ENCODE peak calls at places on chromosomes 2 and 18, in six cellular contexts. M is activated CD4-positive, alpha-beta T cell treated with anti-CD3 and anti-CD28 coated beads, Interleukin-2, amount 50 U/mL, for 4 hours; A is NCI-H2171 treated with DMSO at 0.1 percent for 48 hours; B is germinal center; J is left cardiac atrium; X is T-helper 2 cell. C is an unnamed sample.

GRCh38 chr2:200966770-200967169 is 3.3 kb upstream of the ORC2 start:
- DNase-seq in M (no peak), A (no peak), B (no peak), J (no peak), X (no peak), C (no peak)

GRCh38 chr2:71478806-71479205 is 25.4 kb downstream of the DYSF start:
- DNase-seq in M (no peak), A (no peak), B (no peak), J (no peak), X (no peak), C (no peak)

GRCh38 chr2:218607436-218608115 is at the start of gene PLCD4:
- DNase-seq in M (no peak), A (peak; percentile 36), B (no peak), J (peak; percentile 51), X (no peak), C (no peak)

GRCh38 chr2:144330951-144331651 is 188.8 kb downstream of the ZEB2 start:
- DNase-seq in M (peak; percentile 36), A (peak; percentile 65), B (no peak), J (no peak), X (no peak), C (peak; percentile 60)

GRCh38 chr2:23069935-23070334 is 315.0 kb upstream of the KLHL29 start:
- DNase-seq in M (no peak), A (no peak), B (no peak), J (no peak), X (no peak), C (no peak)

GRCh38 chr2:12119841-12120240 is 373.4 kb downstream of the LPIN1 start:
- DNase-seq in M (no peak), A (peak; percentile 17), B (no peak), J (no peak), X (no peak), C (no peak)

GRCh38 chr2:106065268-106065982 is 128.7 kb downstream of the UXS1 start:
- DNase-seq in M (peak; percentile 5), A (no peak), B (no peak), J (peak; percentile 41), X (no peak), C (no peak)

GRCh38 chr2:212709287-212709686 is 170.7 kb upstream of the ERBB4 start:
- DNase-seq in M (no peak), A (no peak), B (no peak), J (no peak), X (no peak), C (no peak)

GRCh38 chr2:239169311-239170048 is 231.3 kb downstream of the HDAC4 start:
- DNase-seq in M (no peak), A (no peak), B (no peak), J (peak; percentile 17), X (no peak), C (no peak)

GRCh38 chr2:179096090-179096489 is 46.2 kb upstream of the CCDC141 start:
- DNase-seq in M (no peak), A (no peak), B (peak; percentile 36), J (no peak), X (no peak), C (peak; percentile 68)

GRCh38 chr2:136025057-136025973 is 39.9 kb upstream of the DARS1 start:
- DNase-seq in M (no peak), A (peak; percentile 15), B (peak; percentile 31), J (peak; percentile 82), X (no peak), C (no peak)

GRCh38 chr2:159574246-159574645 is 42.1 kb downstream of the BAZ2B start:
- DNase-seq in M (no peak), A (no peak), B (no peak), J (no peak), X (no peak), C (no peak)

GRCh38 chr18:50190236-50190635 is 4.7 kb downstream of the MYO5B start:
- DNase-seq in M (no peak), A (no peak), B (no peak), J (no peak), X (no peak), C (no peak)

C was measured in NAMALWA.